ENCODE peak calls at places on chromosomes 4 and X, in ten cellular contexts. N, Z, Y, J, E, S, X, L, H and O are unnamed samples.

GRCh38 chrX:70168238-70169188 is 8.8 kb upstream of the DGAT2L6 start:
- DNase-seq in N (no peak), H (no peak), X (no peak), L (peak), S (peak), Z (no peak), J (no peak), E (no peak), Y (no peak), O (no peak)

GRCh38 chrX:103879339-103879738 is 47.3 kb upstream of the RAB9B start:
- DNase-seq in Y (no peak), E (no peak), Z (no peak), S (no peak), N (no peak), H (no peak), J (no peak), X (no peak), L (peak), O (no peak)

GRCh38 chr4:19913670-19914069 is 338.0 kb upstream of the SLIT2 start:
- DNase-seq in N (no peak), H (no peak), L (no peak), Y (no peak), Z (no peak), E (no peak), S (no peak), J (no peak), X (no peak), O (no peak)

GRCh38 chrX:8773117-8773516 is 28.1 kb downstream of the FAM9A start:
- DNase-seq in L (no peak), Z (no peak), J (no peak), E (no peak), H (no peak), X (no peak), S (no peak), N (no peak), Y (no peak), O (no peak)

GRCh38 chrX:11757729-11758399 is at the start of gene MSL3:
- DNase-seq in S (peak), X (peak), E (peak), L (peak), H (peak), J (no peak), N (peak), Z (peak), Y (peak), O (no peak)

GRCh38 chr4:56086561-56086960 is 137.8 kb downstream of the CEP135 start:
- DNase-seq in L (no peak), S (no peak), Y (no peak), H (no peak), J (peak), Z (no peak), N (no peak), X (no peak), E (no peak), O (no peak)

GRCh38 chr4:87306056-87306455 is 16.6 kb downstream of the HSD17B13 start:
- DNase-seq in S (no peak), J (no peak), L (no peak), X (no peak), Z (no peak), N (no peak), E (no peak), Y (no peak), H (no peak), O (no peak)

GRCh38 chrX:19388741-19389140 is 45.0 kb downstream of the PDHA1 start:
- DNase-seq in J (no peak), X (no peak), H (no peak), E (no peak), S (no peak), Z (no peak), Y (no peak), L (no peak), N (no peak), O (no peak)

GRCh38 chrX:121598356-121598755 is 550.9 kb downstream of the GLUD2 start:
- DNase-seq in Y (no peak), X (no peak), Z (no peak), J (no peak), E (no peak), H (no peak), S (no peak), L (no peak), N (no peak), O (no peak)

GRCh38 chrX:1449581-1450149 is 3.0 kb downstream of the ASMTL start:
- DNase-seq in X (no peak), E (no peak), Z (no peak), H (no peak), J (peak), S (no peak), L (no peak), Y (no peak), N (no peak), O (no peak)

GRCh38 chr4:7960790-7961655 is 21.4 kb upstream of the AFAP1 start:
- DNase-seq in Y (no peak), L (peak), E (no peak), X (no peak), S (no peak), N (no peak), J (peak), Z (no peak), H (peak), O (no peak)

GRCh38 chr4:138310991-138311390 is 68.8 kb upstream of the SLC7A11 start:
- DNase-seq in L (peak), H (no peak), N (no peak), Z (no peak), S (no peak), Y (no peak), J (no peak), X (no peak), E (no peak), O (no peak)

GRCh38 chr4:88660446-88661294 is 37.0 kb downstream of the NAP1L5 start:
- DNase-seq in J (no peak), Y (no peak), N (no peak), H (no peak), X (no peak), L (no peak), E (no peak), S (no peak), Z (no peak), O (no peak)

GRCh38 chr4:1794809-1795303 is 1.8 kb downstream of the FGFR3 start:
- DNase-seq in Y (no peak), L (no peak), N (no peak), J (no peak), S (no peak), Z (no peak), H (no peak), X (no peak), E (no peak), O (no peak)

GRCh38 chr4:2442175-2442993 is 23.6 kb downstream of the CFAP99 start:
- DNase-seq in N (no peak), X (no peak), S (no peak), Y (no peak), Z (no peak), H (no peak), E (no peak), L (no peak), J (no peak), O (no peak)

DNA sequence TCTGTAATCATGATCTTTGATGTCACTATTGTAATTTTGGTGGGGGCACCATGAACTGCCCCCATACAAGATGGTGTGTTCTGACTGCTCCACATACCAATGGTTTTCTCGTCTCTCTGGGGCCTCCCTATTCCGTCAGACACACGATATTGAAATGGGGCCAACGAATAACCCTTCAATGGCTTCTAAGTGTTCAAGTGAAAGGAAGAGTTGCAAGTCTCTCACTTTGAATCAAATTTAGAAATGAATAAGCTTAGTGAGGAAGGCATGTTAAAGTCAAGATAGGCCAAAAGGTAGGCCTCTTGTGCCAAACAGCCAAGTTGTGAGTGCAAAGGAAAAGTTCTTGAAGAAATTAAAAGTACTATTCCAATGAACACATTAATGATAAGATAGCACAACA is 205.4 kb downstream of the SPRY1 start:
- DNase-seq in H (no peak), Z (no peak), X (no peak), N (no peak), Y (no peak), J (no peak), S (no peak), E (no peak), L (no peak), O (no peak)
- TF ChIP-seq CTCF in H (no peak), Z (no peak), X (no peak), N (no peak), Y (no peak), J (no peak), S (no peak), E (no peak), L (no peak), O (no peak)

GRCh38 chrX:108732630-108733321 is 3.6 kb downstream of the IRS4 start:
- DNase-seq in X (no peak), J (no peak), H (no peak), N (peak), Z (peak), S (peak), Y (no peak), E (no peak), L (no peak), O (no peak)

GRCh38 chrX:108735680-108736508 is 469 bp downstream of the IRS4 start:
- DNase-seq in Y (no peak), E (no peak), Z (no peak), H (no peak), N (no peak), J (no peak), S (peak), L (no peak), X (no peak), O (no peak)

GRCh38 chrX:108736509-108737479 is at the start of gene IRS4:
- DNase-seq in X (no peak), L (no peak), N (peak), E (no peak), Z (peak), J (no peak), H (no peak), Y (no peak), S (peak), O (no peak)

GRCh38 chrX:108734426-108734825 is 1.9 kb downstream of the IRS4 start:
- DNase-seq in N (no peak), Y (no peak), X (no peak), L (no peak), E (no peak), H (no peak), S (no peak), Z (no peak), J (no peak), O (no peak)

GRCh38 chrX:108735087-108735679 is 1.2 kb downstream of the IRS4 start:
- DNase-seq in Z (peak), Y (no peak), N (no peak), L (no peak), X (no peak), S (no peak), J (no peak), H (no peak), E (no peak), O (no peak)
- TF ChIP-seq CTCF in Z (no peak), Y (no peak), N (peak), L (no peak), X (no peak), S (no peak), J (no peak), H (no peak), E (no peak), O (no peak)

GRCh38 chr4:169185133-169185956 is 85.4 kb downstream of the SH3RF1 start:
- DNase-seq in Z (no peak), Y (no peak), N (no peak), X (no peak), L (no peak), S (no peak), J (no peak), E (no peak), H (no peak), O (no peak)
- TF ChIP-seq CTCF in Z (no peak), Y (no peak), N (no peak), X (no peak), L (no peak), S (no peak), J (no peak), E (no peak), H (no peak), O (no peak)

GRCh38 chrX:40300286-40300890 is 202.6 kb upstream of the BCOR start:
- DNase-seq in Z (no peak), L (no peak), X (no peak), J (no peak), H (no peak), S (no peak), E (no peak), N (no peak), Y (no peak), O (no peak)
- TF ChIP-seq CTCF in Z (no peak), L (no peak), X (no peak), J (no peak), H (no peak), S (no peak), E (no peak), N (no peak), Y (no peak), O (no peak)

GRCh38 chr4:147824316-147824715 is 92.4 kb downstream of the ARHGAP10 start:
- DNase-seq in S (no peak), H (no peak), X (no peak), Z (no peak), Y (no peak), L (no peak), N (no peak), E (no peak), J (no peak), O (no peak)

GRCh38 chr4:147821555-147821954 is 89.7 kb downstream of the ARHGAP10 start:
- DNase-seq in N (no peak), Y (no peak), J (no peak), L (no peak), Z (no peak), H (no peak), S (no peak), E (no peak), X (no peak), O (no peak)

GRCh38 chr4:147822128-147822527 is 90.2 kb downstream of the ARHGAP10 start:
- DNase-seq in E (peak), H (peak), Y (peak), N (no peak), X (peak), Z (peak), S (no peak), J (no peak), L (peak), O (no peak)

GRCh38 chr4:147824884-147825283 is 93.0 kb downstream of the ARHGAP10 start:
- DNase-seq in J (no peak), Z (no peak), Y (no peak), N (no peak), E (no peak), S (no peak), H (no peak), X (no peak), L (no peak), O (no peak)

GRCh38 chr4:147823135-147823534 is 91.2 kb downstream of the ARHGAP10 start:
- DNase-seq in H (no peak), Y (no peak), E (no peak), X (no peak), S (no peak), J (no peak), N (no peak), Z (no peak), L (no peak), O (no peak)
- TF ChIP-seq CTCF in H (no peak), Y (no peak), E (no peak), X (no peak), S (no peak), J (no peak), N (no peak), Z (no peak), L (no peak), O (no peak)

GRCh38 chr4:154308207-154308606 is 183.4 kb downstream of the DCHS2 start:
- DNase-seq in E (no peak), N (no peak), Y (no peak), J (no peak), X (no peak), H (no peak), L (no peak), Z (no peak), S (no peak), O (no peak)
- TF ChIP-seq CTCF in E (no peak), N (no peak), Y (no peak), J (no peak), X (no peak), H (no peak), L (no peak), Z (no peak), S (no peak), O (no peak)

GRCh38 chr4:133081246-133081645 is 67.8 kb upstream of the PCDH10 start:
- DNase-seq in N (no peak), E (no peak), X (no peak), H (no peak), S (no peak), Z (no peak), J (no peak), L (no peak), Y (no peak), O (no peak)
- TF ChIP-seq CTCF in N (peak), E (no peak), X (no peak), H (no peak), S (peak), Z (no peak), J (no peak), L (no peak), Y (no peak), O (no peak)

DNA sequence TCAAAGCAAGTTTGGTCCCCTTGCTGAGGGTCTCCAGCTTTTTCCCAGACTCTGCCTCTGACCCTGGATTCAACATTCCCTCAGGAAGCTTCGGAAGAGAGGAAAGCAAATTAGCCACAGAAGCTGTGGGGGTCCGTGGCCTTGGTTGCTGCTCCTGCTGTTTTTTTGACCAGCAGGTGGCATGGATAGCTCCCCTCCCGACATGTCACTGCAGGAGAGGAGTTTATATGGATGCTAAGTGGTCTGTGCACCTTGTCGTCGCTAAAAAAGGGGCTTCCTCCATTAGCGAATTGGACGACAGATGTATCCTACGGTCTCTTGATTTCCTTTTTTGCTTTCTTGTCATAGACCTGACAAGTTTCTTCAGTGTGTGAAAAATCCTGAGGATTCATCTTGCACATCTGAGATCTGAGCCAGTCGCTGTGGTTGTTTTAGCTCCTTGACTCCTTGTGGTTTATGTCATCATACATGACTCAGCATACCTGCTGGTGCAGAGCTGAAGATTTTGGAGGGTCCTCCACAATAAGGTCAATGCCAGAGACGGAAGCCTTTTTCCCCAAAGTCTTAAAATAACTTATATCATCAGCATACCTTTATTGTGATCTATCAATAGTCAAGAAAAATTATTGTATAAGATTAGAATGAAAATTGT is 70.2 kb downstream of the CD38 start:
- DNase-seq in N (no peak), J (peak), L (no peak), E (no peak), H (no peak), S (no peak), X (no peak), Y (no peak), Z (no peak), O (no peak)
- TF ChIP-seq CTCF in N (no peak), J (peak), L (no peak), E (no peak), H (no peak), S (no peak), X (no peak), Y (no peak), Z (no peak), O (no peak)

DNA sequence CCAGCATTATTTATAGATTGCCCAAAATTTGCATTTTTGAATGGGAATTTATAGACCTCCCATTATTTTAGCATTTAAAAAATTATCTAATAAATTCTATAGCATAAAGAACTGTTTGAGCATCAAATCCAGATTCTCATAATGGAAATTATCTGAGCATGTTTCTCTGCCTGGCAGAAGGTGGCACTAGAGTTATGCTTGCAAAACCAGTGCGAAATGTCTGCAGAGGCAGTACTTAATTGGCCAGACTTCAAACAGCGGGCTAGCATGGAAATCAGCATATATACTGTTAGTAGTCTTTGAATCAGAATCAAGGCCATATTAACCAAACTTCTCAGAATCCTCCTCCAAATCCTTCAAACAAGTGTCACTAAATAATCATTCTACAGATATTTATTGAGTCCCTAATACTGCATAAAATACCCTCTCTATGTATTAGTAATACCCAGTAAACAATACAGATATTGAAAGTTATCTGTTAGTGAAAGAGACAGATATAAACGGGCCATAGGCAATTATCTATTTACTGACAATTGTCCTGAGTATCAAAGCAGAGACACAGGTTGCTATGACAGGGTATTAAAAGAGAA is 78.7 kb upstream of the DCLK2 start:
- DNase-seq in N (peak), E (no peak), Y (no peak), L (peak), Z (no peak), J (no peak), H (no peak), X (no peak), S (peak), O (peak)
- TF ChIP-seq CTCF in N (peak), E (peak), Y (peak), L (peak), Z (peak), J (peak), H (peak), X (peak), S (peak), O (peak)